ENCODE peak calls at places on chromosome 3, in seven cellular contexts. Q is A549, M is HCT116, C is right lobe of liver, G is IMR-90, U is body of pancreas, X is upper lobe of left lung. L is an unnamed sample.

GRCh38 chr3:43769097-43769470 is 78.3 kb downstream of the ABHD5 start:
- ATAC-seq in Q (no peak), M (no peak), C (peak), G (no peak), U (no peak), X (no peak), L (no peak)

GRCh38 chr3:156978471-156978961 is 152.4 kb downstream of the LEKR1 start:
- ATAC-seq in Q (no peak), M (no peak), C (peak), G (peak), U (no peak), X (peak), L (no peak)

GRCh38 chr3:103181175-103181574 is 746.4 kb downstream of the ZPLD1 start:
- ATAC-seq in Q (no peak), M (no peak), C (no peak), G (no peak), U (no peak), X (no peak), L (no peak)

GRCh38 chr3:69219101-69219708 is 96.8 kb upstream of the LMOD3 start:
- ATAC-seq in Q (no peak), M (no peak), C (no peak), G (no peak), U (no peak), X (no peak), L (no peak)

GRCh38 chr3:160686955-160687535 is 10.1 kb downstream of the ARL14 start:
- ATAC-seq in Q (no peak), M (peak), C (peak), G (peak), U (no peak), X (no peak), L (no peak)

GRCh38 chr3:41684802-41685740 is 276.8 kb downstream of the ULK4 start:
- ATAC-seq in Q (no peak), M (no peak), C (no peak), G (no peak), U (peak), X (no peak), L (no peak)

GRCh38 chr3:178083906-178084823 is 452.1 kb upstream of the KCNMB2 start:
- ATAC-seq in Q (peak), M (peak), C (peak), G (peak), U (no peak), X (no peak), L (no peak)

GRCh38 chr3:134453631-134454030 is 32.2 kb downstream of the ANAPC13 start:
- ATAC-seq in Q (no peak), M (peak), C (no peak), G (no peak), U (no peak), X (no peak), L (no peak)

GRCh38 chr3:113019182-113020137 is 28.7 kb downstream of the GTPBP8 start:
- ATAC-seq in Q (peak), M (peak), C (peak), G (peak), U (peak), X (peak), L (peak)
- TF ChIP-seq POLR2A in Q (peak), M (peak), C (no peak), G (peak), U (peak), X (peak), L (peak)

GRCh38 chr3:64462203-64463120 is 225.3 kb downstream of the ADAMTS9 start:
- ATAC-seq in Q (no peak), M (no peak), C (peak), G (peak), U (no peak), X (no peak), L (no peak)

GRCh38 chr3:64467255-64467944 is 220.4 kb downstream of the ADAMTS9 start:
- ATAC-seq in Q (no peak), M (no peak), C (no peak), G (no peak), U (no peak), X (no peak), L (no peak)

GRCh38 chr3:64464955-64465354 is 222.8 kb downstream of the ADAMTS9 start:
- ATAC-seq in Q (no peak), M (no peak), C (no peak), G (no peak), U (no peak), X (no peak), L (no peak)

GRCh38 chr3:64460877-64461276 is 226.9 kb downstream of the ADAMTS9 start:
- ATAC-seq in Q (no peak), M (no peak), C (no peak), G (peak), U (no peak), X (no peak), L (no peak)

GRCh38 chr3:64463981-64464380 is 223.8 kb downstream of the ADAMTS9 start:
- ATAC-seq in Q (no peak), M (no peak), C (no peak), G (no peak), U (no peak), X (no peak), L (no peak)
- TF ChIP-seq POLR2A in Q (no peak), M (no peak), C (no peak), G (no peak), U (no peak), X (no peak), L (no peak)

GRCh38 chr3:190120161-190121060 is at the start of gene P3H2:
- ATAC-seq in Q (peak), M (peak), C (peak), G (peak), U (peak), X (peak), L (peak)
- TF ChIP-seq POLR2A in Q (peak), M (no peak), C (peak), G (peak), U (peak), X (peak), L (no peak)

GRCh38 chr3:197485143-197485542 is 70.6 kb downstream of the BDH1 start:
- ATAC-seq in Q (no peak), M (no peak), C (no peak), G (no peak), U (no peak), X (no peak), L (no peak)

GRCh38 chr3:197486861-197487260 is 68.9 kb downstream of the BDH1 start:
- ATAC-seq in Q (no peak), M (no peak), C (no peak), G (no peak), U (no peak), X (no peak), L (no peak)

GRCh38 chr3:197482001-197482400 is 73.8 kb downstream of the BDH1 start:
- ATAC-seq in Q (no peak), M (no peak), C (no peak), G (peak), U (no peak), X (no peak), L (no peak)

GRCh38 chr3:197487911-197488391 is 67.8 kb downstream of the BDH1 start:
- ATAC-seq in Q (peak), M (peak), C (peak), G (peak), U (peak), X (peak), L (peak)

DNA sequence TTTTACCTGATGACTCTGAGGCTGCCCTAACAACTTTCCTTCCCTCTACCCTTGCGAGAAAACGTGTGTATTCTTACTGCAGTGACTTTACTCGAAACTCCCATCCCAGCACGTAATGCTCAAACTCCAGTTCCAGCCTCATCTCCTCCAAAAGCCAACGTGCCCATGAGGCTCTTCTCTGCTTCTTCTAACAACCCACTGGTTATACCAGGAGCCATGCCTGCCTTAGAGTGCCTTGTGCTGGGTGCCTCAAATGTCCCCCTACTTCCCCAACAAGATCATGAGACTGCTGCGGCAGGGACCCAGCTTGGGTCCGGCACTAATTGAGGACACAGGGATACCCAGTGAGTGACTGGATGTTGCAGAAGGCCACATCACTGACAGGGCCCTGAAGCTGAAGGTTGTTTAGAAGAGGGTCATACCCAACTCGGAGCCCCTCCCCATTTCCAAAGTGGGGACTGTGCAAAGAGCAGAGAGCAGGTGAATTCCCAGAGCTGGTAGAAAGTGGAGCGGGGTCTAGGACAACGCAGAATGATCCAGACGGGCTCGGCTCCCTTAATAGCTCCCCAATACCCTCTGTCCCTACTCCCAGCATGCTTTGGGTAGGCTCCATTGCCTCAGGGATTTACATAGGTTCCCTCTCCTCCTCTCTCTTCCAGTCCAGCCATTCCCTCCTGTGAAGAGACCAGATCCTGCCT is 71.4 kb downstream of the BDH1 start:
- ATAC-seq in Q (no peak), M (no peak), C (no peak), G (no peak), U (no peak), X (no peak), L (no peak)
- TF ChIP-seq POLR2A in Q (peak), M (peak), C (no peak), G (no peak), U (no peak), X (no peak), L (no peak)

DNA sequence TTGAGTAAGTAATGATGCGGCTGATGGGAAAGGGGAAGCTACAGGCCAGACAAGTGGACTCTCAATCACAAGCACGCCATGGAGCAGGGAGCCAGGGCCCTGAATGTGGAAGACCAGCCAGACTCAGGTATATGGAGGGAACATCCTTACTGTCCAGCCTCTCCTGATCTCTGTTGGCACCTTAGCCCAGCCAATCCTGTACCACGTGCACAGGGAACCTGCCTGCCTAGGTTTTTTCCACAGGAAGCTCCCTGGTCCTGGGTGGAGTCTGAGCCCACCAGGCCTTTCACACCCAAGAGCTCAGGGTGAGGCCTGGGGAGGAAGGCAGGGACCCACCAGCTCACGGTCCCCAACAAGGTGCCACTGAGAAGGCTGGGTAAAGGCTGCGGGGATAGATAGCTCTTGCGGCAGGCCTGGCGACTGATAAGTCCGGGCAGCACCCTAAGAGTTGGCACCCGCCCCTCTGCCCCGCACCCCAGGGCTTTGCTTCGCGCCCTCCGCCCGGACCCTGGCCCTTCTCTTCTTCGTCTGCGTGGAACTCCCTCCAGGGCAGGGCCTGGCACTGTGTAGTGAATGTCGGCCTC is 928 bp upstream of the APEH start:
- ATAC-seq in Q (peak), M (peak), C (peak), G (no peak), U (no peak), X (no peak), L (no peak)
- TF ChIP-seq POLR2A in Q (no peak), M (no peak), C (no peak), G (no peak), U (no peak), X (no peak), L (no peak)

GRCh38 chr3:47280519-47280918 is 2.1 kb downstream of the KIF9 start:
- ATAC-seq in Q (no peak), M (no peak), C (no peak), G (no peak), U (no peak), X (no peak), L (no peak)

GRCh38 chr3:47283596-47284364 is 1.0 kb downstream of the KLHL18 start:
- ATAC-seq in Q (no peak), M (peak), C (no peak), G (no peak), U (no peak), X (no peak), L (no peak)

GRCh38 chr3:47283193-47283537 is 421 bp downstream of the KLHL18 start:
- ATAC-seq in Q (peak), M (peak), C (peak), G (peak), U (no peak), X (peak), L (no peak)

DNA sequence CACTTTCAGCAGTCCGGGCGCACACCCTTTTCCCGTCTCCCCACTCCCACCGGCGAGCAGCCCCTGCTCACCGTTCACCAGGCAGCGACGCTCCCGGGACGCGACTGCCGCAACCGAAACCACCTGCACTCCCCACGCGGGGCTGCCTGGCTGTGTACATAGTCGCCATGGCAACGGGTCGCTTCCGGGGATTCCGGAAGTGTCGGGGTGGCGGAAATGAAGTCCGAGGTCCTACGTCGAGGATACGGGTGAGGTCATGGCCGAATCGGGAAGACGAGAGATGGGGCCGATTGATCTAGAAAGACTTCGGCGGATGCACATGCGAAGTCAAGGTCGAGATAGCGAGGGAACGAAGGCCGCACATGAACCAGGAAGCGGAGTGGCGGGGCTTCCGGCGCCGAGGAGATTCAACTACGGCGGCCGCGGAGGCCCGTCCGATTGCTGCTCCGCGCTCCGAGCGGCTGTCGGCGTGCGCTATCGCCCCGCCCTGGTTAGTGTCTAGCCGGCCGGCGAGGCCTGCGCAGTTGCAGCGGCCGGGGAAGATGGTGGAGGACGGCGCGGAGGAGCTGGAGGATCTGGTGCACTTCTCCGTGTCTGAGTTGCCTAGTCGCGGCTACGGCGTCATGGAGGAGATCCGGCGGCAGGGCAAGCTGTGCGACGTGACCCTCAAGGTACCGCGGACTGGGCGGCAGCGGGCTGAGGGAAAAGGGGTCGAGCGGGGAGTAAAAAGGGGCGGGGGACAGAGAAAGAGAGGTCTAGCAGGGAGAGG is at the start of the genes KIF9 and KLHL18:
- ATAC-seq in Q (peak), M (peak), C (peak), G (peak), U (peak), X (peak), L (peak)
- TF ChIP-seq POLR2A in Q (peak), M (peak), C (peak), G (peak), U (peak), X (peak), L (peak)

GRCh38 chr3:14124615-14125192 is at the start of the genes CHCHD4 and TMEM43:
- ATAC-seq in Q (peak), M (peak), C (peak), G (peak), U (peak), X (peak), L (peak)
- TF ChIP-seq POLR2A in Q (peak), M (peak), C (peak), G (peak), U (peak), X (peak), L (peak)

GRCh38 chr3:197009532-197010019 is 20.0 kb downstream of the MELTF start:
- ATAC-seq in Q (no peak), M (no peak), C (no peak), G (no peak), U (no peak), X (no peak), L (no peak)

GRCh38 chr3:197012021-197012883 is 17.4 kb downstream of the MELTF start:
- ATAC-seq in Q (no peak), M (no peak), C (no peak), G (no peak), U (no peak), X (no peak), L (no peak)

GRCh38 chr3:197008436-197009209 is 21.0 kb downstream of the MELTF start:
- ATAC-seq in Q (no peak), M (no peak), C (no peak), G (no peak), U (no peak), X (no peak), L (no peak)

GRCh38 chr3:197007953-197008352 is 21.7 kb downstream of the MELTF start:
- ATAC-seq in Q (no peak), M (no peak), C (no peak), G (no peak), U (no peak), X (no peak), L (no peak)

GRCh38 chr3:197010556-197011351 is 18.9 kb downstream of the MELTF start:
- ATAC-seq in Q (no peak), M (no peak), C (no peak), G (no peak), U (no peak), X (no peak), L (no peak)
- TF ChIP-seq POLR2A in Q (no peak), M (no peak), C (no peak), G (no peak), U (no peak), X (no peak), L (no peak)

DNA sequence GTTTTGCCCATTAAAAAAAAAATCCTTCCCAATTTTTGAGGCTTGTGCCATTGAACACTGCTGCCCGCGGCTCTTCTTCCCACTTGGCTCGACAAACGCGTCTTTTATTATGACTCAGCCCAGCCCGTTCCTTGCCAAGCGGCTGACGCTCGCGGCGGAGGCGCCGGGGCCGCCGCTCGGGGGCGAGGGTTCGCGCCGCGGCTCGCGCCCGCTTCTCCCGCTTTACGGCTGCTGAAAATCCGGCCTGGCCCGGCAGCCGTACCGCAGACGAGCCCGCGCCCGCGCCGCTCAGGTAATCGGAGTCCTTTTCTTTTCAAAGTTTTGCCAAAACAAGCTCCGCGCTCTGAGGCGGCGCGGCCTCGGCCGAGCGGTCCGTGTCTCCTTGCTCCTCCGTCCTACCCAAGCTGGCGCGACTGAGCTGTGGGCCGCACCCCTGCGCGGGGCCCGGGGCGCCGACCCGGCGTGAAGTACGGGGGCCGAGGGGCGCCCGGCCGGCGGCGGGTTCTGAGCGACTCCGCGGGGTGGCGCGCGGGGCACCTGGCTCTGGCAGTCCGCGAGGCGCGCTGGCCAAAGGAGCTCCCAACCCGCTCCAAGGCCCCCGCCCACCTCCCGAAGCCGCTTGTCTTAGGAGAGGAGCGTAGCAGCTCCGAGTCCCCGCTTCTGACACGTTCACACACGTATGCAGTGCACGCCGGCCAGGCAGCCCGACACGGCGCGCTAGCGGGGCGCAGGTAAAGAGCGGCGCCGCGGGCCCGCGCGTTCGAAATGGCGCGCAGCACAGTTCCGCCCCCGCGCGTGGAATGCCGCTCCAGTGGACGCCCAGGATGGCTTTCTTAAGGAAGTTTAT is 418.2 kb upstream of the NAALADL2 start:
- ATAC-seq in Q (peak), M (peak), C (peak), G (peak), U (peak), X (peak), L (peak)
- TF ChIP-seq POLR2A in Q (no peak), M (peak), C (peak), G (peak), U (peak), X (peak), L (peak)

DNA sequence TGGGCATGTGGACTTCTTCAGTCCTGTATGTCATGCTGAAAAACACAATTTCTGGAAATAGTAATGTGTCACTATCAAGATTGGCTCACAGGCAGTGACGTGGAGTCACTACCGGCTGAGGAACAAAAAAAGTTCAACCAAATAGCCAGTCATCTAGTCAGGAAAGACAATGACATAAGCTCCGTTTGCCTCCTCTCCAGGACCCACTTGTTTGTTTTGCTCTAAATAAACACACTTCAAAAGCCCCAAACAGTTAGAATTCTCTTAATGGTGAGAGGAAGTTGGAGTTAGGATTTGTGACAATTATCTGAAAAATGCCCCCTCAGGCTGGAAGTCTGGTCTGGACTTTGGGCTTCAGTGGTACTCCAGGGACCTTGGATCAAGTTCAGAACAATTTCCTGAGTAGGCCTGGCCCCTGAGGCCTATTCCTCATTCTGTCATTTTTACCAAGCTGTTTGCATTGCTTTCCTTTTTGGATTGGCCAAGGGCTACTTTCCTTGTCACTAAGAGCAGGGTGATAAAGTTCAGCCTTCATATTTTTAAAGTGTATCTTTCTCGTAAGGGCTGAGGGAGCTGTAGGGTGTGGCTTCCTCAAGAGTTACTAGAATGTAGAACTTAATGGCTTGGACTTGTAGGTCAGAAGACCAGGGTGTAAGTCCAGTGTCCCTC is 98.9 kb downstream of the EOMES start:
- ATAC-seq in Q (peak), M (no peak), C (peak), G (peak), U (peak), X (peak), L (peak)
- TF ChIP-seq POLR2A in Q (no peak), M (no peak), C (no peak), G (no peak), U (no peak), X (no peak), L (no peak)

L was measured in gastroesophageal sphincter.